ENCODE peak calls at places on chromosomes 1 and 21, in six cellular contexts. One of them, this sample, is unnamed.
A peak's percentile ranks its signal among the peaks of the same experiment; 100 is the strongest.

GRCh38 chr1:2593251-2593878 is 6.8 kb downstream of the PRXL2B start:
- DNase-seq in Peyer's patch: no peak
- DNase-seq in Panc1: no peak
- DNase-seq in left lung: peak; percentile 26
- DNase-seq in lower lobe of right lung: peak; percentile 42
- DNase-seq in thoracic aorta: no peak
- DNase-seq in this sample: no peak

GRCh38 chr1:112637257-112638108 is 17.9 kb downstream of the CAPZA1 start:
- DNase-seq in Peyer's patch: no peak
- DNase-seq in Panc1: no peak
- DNase-seq in left lung: no peak
- DNase-seq in lower lobe of right lung: no peak
- DNase-seq in thoracic aorta: no peak
- DNase-seq in this sample: peak; percentile 44

GRCh38 chr1:212967767-212968166 is 17.4 kb downstream of the VASH2 start:
- DNase-seq in Peyer's patch: no peak
- DNase-seq in Panc1: peak; percentile 8
- DNase-seq in left lung: no peak
- DNase-seq in lower lobe of right lung: no peak
- DNase-seq in thoracic aorta: no peak
- DNase-seq in this sample: no peak

GRCh38 chr1:186188736-186189135 is 186.3 kb downstream of the TPR start:
- DNase-seq in Peyer's patch: no peak
- DNase-seq in Panc1: no peak
- DNase-seq in left lung: no peak
- DNase-seq in lower lobe of right lung: no peak
- DNase-seq in thoracic aorta: no peak
- DNase-seq in this sample: no peak

GRCh38 chr1:204683284-204684205 is 2.0 kb downstream of the LRRN2 start:
- DNase-seq in Peyer's patch: no peak
- DNase-seq in Panc1: no peak
- DNase-seq in left lung: no peak
- DNase-seq in lower lobe of right lung: no peak
- DNase-seq in thoracic aorta: no peak
- DNase-seq in this sample: no peak

GRCh38 chr1:32798679-32799416 is 18.3 kb downstream of the YARS1 start:
- DNase-seq in Peyer's patch: no peak
- DNase-seq in Panc1: no peak
- DNase-seq in left lung: no peak
- DNase-seq in lower lobe of right lung: no peak
- DNase-seq in thoracic aorta: no peak
- DNase-seq in this sample: no peak

GRCh38 chr1:41653574-41653973 is 169.1 kb upstream of the EDN2 start:
- DNase-seq in Peyer's patch: no peak
- DNase-seq in Panc1: no peak
- DNase-seq in left lung: no peak
- DNase-seq in lower lobe of right lung: no peak
- DNase-seq in thoracic aorta: no peak
- DNase-seq in this sample: no peak

GRCh38 chr1:244010599-244011211 is 40.4 kb upstream of the ZBTB18 start:
- DNase-seq in Peyer's patch: no peak
- DNase-seq in Panc1: no peak
- DNase-seq in left lung: no peak
- DNase-seq in lower lobe of right lung: no peak
- DNase-seq in thoracic aorta: no peak
- DNase-seq in this sample: no peak

GRCh38 chr21:38631171-38631570 is 132.9 kb upstream of the ERG start:
- DNase-seq in Peyer's patch: no peak
- DNase-seq in Panc1: no peak
- DNase-seq in left lung: no peak
- DNase-seq in lower lobe of right lung: no peak
- DNase-seq in thoracic aorta: no peak
- DNase-seq in this sample: no peak

GRCh38 chr1:154686507-154686906 is 78.5 kb upstream of the ADAR start:
- DNase-seq in Peyer's patch: no peak
- DNase-seq in Panc1: no peak
- DNase-seq in left lung: no peak
- DNase-seq in lower lobe of right lung: no peak
- DNase-seq in thoracic aorta: no peak
- DNase-seq in this sample: no peak

GRCh38 chr1:39183503-39184353 is 20.8 kb upstream of the MACF1 start:
- DNase-seq in Peyer's patch: peak; percentile 66
- DNase-seq in Panc1: peak; percentile 96
- DNase-seq in left lung: peak; percentile 69
- DNase-seq in lower lobe of right lung: peak; percentile 65
- DNase-seq in thoracic aorta: no peak
- DNase-seq in this sample: peak; percentile 82

GRCh38 chr1:5490640-5491039 is 501.6 kb downstream of the NPHP4 start:
- DNase-seq in Peyer's patch: no peak
- DNase-seq in Panc1: no peak
- DNase-seq in left lung: no peak
- DNase-seq in lower lobe of right lung: no peak
- DNase-seq in thoracic aorta: no peak
- DNase-seq in this sample: no peak

GRCh38 chr1:59162665-59163064 is 134.2 kb upstream of the FGGY start:
- DNase-seq in Peyer's patch: no peak
- DNase-seq in Panc1: no peak
- DNase-seq in left lung: no peak
- DNase-seq in lower lobe of right lung: no peak
- DNase-seq in thoracic aorta: no peak
- DNase-seq in this sample: no peak

GRCh38 chr1:29655145-29655544 is 418.8 kb downstream of the PTPRU start:
- DNase-seq in Peyer's patch: no peak
- DNase-seq in Panc1: no peak
- DNase-seq in left lung: no peak
- DNase-seq in lower lobe of right lung: no peak
- DNase-seq in thoracic aorta: no peak
- DNase-seq in this sample: no peak

GRCh38 chr1:64030411-64030810 is 173.0 kb upstream of the UBE2U start:
- DNase-seq in Peyer's patch: no peak
- DNase-seq in Panc1: no peak
- DNase-seq in left lung: no peak
- DNase-seq in lower lobe of right lung: no peak
- DNase-seq in thoracic aorta: no peak
- DNase-seq in this sample: no peak

GRCh38 chr1:63713627-63714481 is 60.0 kb upstream of the ROR1 start:
- DNase-seq in Peyer's patch: no peak
- DNase-seq in Panc1: no peak
- DNase-seq in left lung: peak; percentile 66
- DNase-seq in lower lobe of right lung: no peak
- DNase-seq in thoracic aorta: no peak
- DNase-seq in this sample: no peak

GRCh38 chr1:24363994-24364393 is 44.8 kb downstream of the GRHL3 start:
- DNase-seq in Peyer's patch: no peak
- DNase-seq in Panc1: no peak
- DNase-seq in left lung: no peak
- DNase-seq in lower lobe of right lung: no peak
- DNase-seq in thoracic aorta: no peak
- DNase-seq in this sample: no peak

GRCh38 chr1:216926681-216927080 is 203.5 kb upstream of the ESRRG start:
- DNase-seq in Peyer's patch: no peak
- DNase-seq in Panc1: no peak
- DNase-seq in left lung: no peak
- DNase-seq in lower lobe of right lung: no peak
- DNase-seq in thoracic aorta: no peak
- DNase-seq in this sample: no peak

GRCh38 chr1:228511539-228512445 is 24.6 kb downstream of the RNF187 start:
- DNase-seq in Peyer's patch: no peak
- DNase-seq in Panc1: no peak
- DNase-seq in left lung: no peak
- DNase-seq in lower lobe of right lung: no peak
- DNase-seq in thoracic aorta: no peak
- DNase-seq in this sample: no peak

GRCh38 chr1:205506409-205507196 is 2.1 kb downstream of the CDK18 start:
- DNase-seq in Peyer's patch: no peak
- DNase-seq in Panc1: no peak
- DNase-seq in left lung: no peak
- DNase-seq in lower lobe of right lung: no peak
- DNase-seq in thoracic aorta: no peak
- DNase-seq in this sample: no peak

GRCh38 chr1:229691362-229691761 is 65.3 kb downstream of the URB2 start:
- DNase-seq in Peyer's patch: no peak
- DNase-seq in Panc1: no peak
- DNase-seq in left lung: no peak
- DNase-seq in lower lobe of right lung: no peak
- DNase-seq in thoracic aorta: no peak
- DNase-seq in this sample: no peak

GRCh38 chr1:5506634-5507033 is 485.6 kb downstream of the NPHP4 start:
- DNase-seq in Peyer's patch: no peak
- DNase-seq in Panc1: no peak
- DNase-seq in left lung: peak; percentile 28
- DNase-seq in lower lobe of right lung: no peak
- DNase-seq in thoracic aorta: no peak
- DNase-seq in this sample: no peak

GRCh38 chr1:34928865-34929496 is 469 bp downstream of the DLGAP3 start:
- DNase-seq in Peyer's patch: peak; percentile 43
- DNase-seq in Panc1: no peak
- DNase-seq in left lung: no peak
- DNase-seq in lower lobe of right lung: no peak
- DNase-seq in thoracic aorta: no peak
- DNase-seq in this sample: no peak

DNA sequence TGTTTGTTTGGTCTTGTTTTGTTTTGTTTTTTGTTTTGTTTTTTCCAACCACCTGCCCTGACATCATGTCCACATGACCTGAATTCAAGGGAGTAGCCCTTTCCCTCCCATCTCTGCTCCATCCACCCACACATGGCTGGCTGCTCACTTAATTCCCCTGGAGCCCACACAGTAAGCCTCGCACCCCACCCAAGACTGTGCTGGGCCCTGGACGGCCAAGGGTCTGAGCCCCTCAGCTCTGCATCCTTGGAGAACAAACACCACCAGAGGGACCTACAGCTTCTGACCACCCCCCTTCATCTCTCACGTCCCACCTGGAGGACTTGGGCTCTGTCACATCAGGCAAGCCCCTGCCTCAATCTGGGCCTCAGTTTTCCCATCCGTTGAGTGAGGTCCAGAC is 39.1 kb downstream of the MATN1 start:
- DNase-seq in Peyer's patch: no peak
- DNase-seq in Panc1: no peak
- DNase-seq in left lung: no peak
- DNase-seq in lower lobe of right lung: no peak
- DNase-seq in thoracic aorta: no peak
- DNase-seq in this sample: no peak
- H3K4me3 ChIP-seq in Peyer's patch: no peak overlapping the region
- H3K4me3 ChIP-seq in Panc1: no peak overlapping the region
- H3K4me3 ChIP-seq in left lung: no peak overlapping the region
- H3K4me3 ChIP-seq in lower lobe of right lung: no peak overlapping the region
- H3K4me3 ChIP-seq in thoracic aorta: no peak overlapping the region
- H3K4me3 ChIP-seq in this sample: no peak overlapping the region

GRCh38 chr21:42258150-42258884 is 39.4 kb downstream of the ABCG1 start:
- DNase-seq in Peyer's patch: peak; percentile 82
- DNase-seq in Panc1: peak; percentile 8
- DNase-seq in left lung: peak; percentile 70
- DNase-seq in lower lobe of right lung: peak; percentile 84
- DNase-seq in thoracic aorta: no peak
- DNase-seq in this sample: no peak

GRCh38 chr21:42256316-42256715 is 37.4 kb downstream of the ABCG1 start:
- DNase-seq in Peyer's patch: no peak
- DNase-seq in Panc1: no peak
- DNase-seq in left lung: no peak
- DNase-seq in lower lobe of right lung: no peak
- DNase-seq in thoracic aorta: no peak
- DNase-seq in this sample: no peak

GRCh38 chr21:42260121-42260520 is 41.2 kb downstream of the ABCG1 start:
- DNase-seq in Peyer's patch: no peak
- DNase-seq in Panc1: no peak
- DNase-seq in left lung: no peak
- DNase-seq in lower lobe of right lung: no peak
- DNase-seq in thoracic aorta: no peak
- DNase-seq in this sample: no peak

GRCh38 chr21:42257091-42257760 is 38.3 kb downstream of the ABCG1 start:
- DNase-seq in Peyer's patch: no peak
- DNase-seq in Panc1: no peak
- DNase-seq in left lung: no peak
- DNase-seq in lower lobe of right lung: peak; percentile 34
- DNase-seq in thoracic aorta: no peak
- DNase-seq in this sample: no peak

GRCh38 chr21:42258885-42259407 is 40.0 kb downstream of the ABCG1 start:
- DNase-seq in Peyer's patch: no peak
- DNase-seq in Panc1: no peak
- DNase-seq in left lung: no peak
- DNase-seq in lower lobe of right lung: no peak
- DNase-seq in thoracic aorta: no peak
- DNase-seq in this sample: no peak
- TF ChIP-seq CTCF in Peyer's patch: no peak
- TF ChIP-seq CTCF in Panc1: no peak
- TF ChIP-seq CTCF in left lung: peak; percentile 49
- TF ChIP-seq CTCF in lower lobe of right lung: peak; percentile 6
- TF ChIP-seq CTCF in thoracic aorta: no peak
- TF ChIP-seq CTCF in this sample: no peak

GRCh38 chr1:159854101-159854692 is 8.3 kb downstream of the VSIG8 start:
- DNase-seq in Peyer's patch: peak; percentile 50
- DNase-seq in Panc1: no peak
- DNase-seq in left lung: peak; percentile 85
- DNase-seq in lower lobe of right lung: peak; percentile 89
- DNase-seq in thoracic aorta: peak; percentile 38
- DNase-seq in this sample: no peak
- H3K4me3 ChIP-seq in Peyer's patch: peak overlapping the region; percentile 73
- H3K4me3 ChIP-seq in Panc1: peak overlapping the region; percentile 53
- H3K4me3 ChIP-seq in left lung: peak overlapping the region; percentile 75
- H3K4me3 ChIP-seq in lower lobe of right lung: peak overlapping the region; percentile 77
- H3K4me3 ChIP-seq in thoracic aorta: peak overlapping the region; percentile 94
- H3K4me3 ChIP-seq in this sample: peak overlapping the region; percentile 71

GRCh38 chr1:94736549-94736948 is 83.6 kb upstream of the SLC44A3 start:
- DNase-seq in Peyer's patch: no peak
- DNase-seq in Panc1: no peak
- DNase-seq in left lung: no peak
- DNase-seq in lower lobe of right lung: no peak
- DNase-seq in thoracic aorta: no peak
- DNase-seq in this sample: no peak

GRCh38 chr1:94737124-94737998 is 82.8 kb upstream of the SLC44A3 start:
- DNase-seq in Peyer's patch: no peak
- DNase-seq in Panc1: no peak
- DNase-seq in left lung: no peak
- DNase-seq in lower lobe of right lung: no peak
- DNase-seq in thoracic aorta: no peak
- DNase-seq in this sample: no peak

GRCh38 chr1:94739521-94740061 is 80.6 kb upstream of the SLC44A3 start:
- DNase-seq in Peyer's patch: no peak
- DNase-seq in Panc1: no peak
- DNase-seq in left lung: peak; percentile 58
- DNase-seq in lower lobe of right lung: no peak
- DNase-seq in thoracic aorta: no peak
- DNase-seq in this sample: no peak

GRCh38 chr1:94736073-94736472 is 84.1 kb upstream of the SLC44A3 start:
- DNase-seq in Peyer's patch: no peak
- DNase-seq in Panc1: no peak
- DNase-seq in left lung: no peak
- DNase-seq in lower lobe of right lung: no peak
- DNase-seq in thoracic aorta: no peak
- DNase-seq in this sample: no peak

DNA sequence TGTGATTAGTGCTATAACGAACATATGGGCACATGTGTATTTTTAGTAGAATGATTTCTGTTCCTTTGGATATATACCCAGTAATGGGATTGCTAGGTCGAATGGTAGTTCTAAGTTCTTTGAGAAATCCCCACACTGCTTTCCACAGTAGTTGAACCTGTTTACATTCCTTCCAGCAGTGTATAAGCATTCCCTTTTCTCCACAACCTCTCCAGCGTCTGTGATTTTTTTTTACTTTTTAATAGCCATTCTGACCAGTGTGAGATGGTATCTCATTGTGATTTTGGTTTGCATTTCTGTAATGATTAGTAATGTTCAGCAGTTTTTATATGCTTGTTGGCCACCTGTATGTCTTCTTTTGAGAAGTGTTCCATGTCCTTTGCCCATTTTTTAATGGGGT is 81.8 kb upstream of the SLC44A3 start:
- DNase-seq in Peyer's patch: no peak
- DNase-seq in Panc1: no peak
- DNase-seq in left lung: no peak
- DNase-seq in lower lobe of right lung: no peak
- DNase-seq in thoracic aorta: no peak
- DNase-seq in this sample: no peak
- TF ChIP-seq CTCF in Peyer's patch: no peak
- TF ChIP-seq CTCF in Panc1: no peak
- TF ChIP-seq CTCF in left lung: no peak
- TF ChIP-seq CTCF in lower lobe of right lung: no peak
- TF ChIP-seq CTCF in thoracic aorta: no peak
- TF ChIP-seq CTCF in this sample: no peak